ENCODE peak calls at places on chromosomes 6 and 20, in ten cellular contexts. C is testis, L is cardiac fibroblast, X is breast epithelium, D is GM10248, Z is endothelial cell, P is NB4, O is AG04450, V is GM12865, Y is IMR-90. K is an unnamed sample.

GRCh38 chr6:118356054-118356453 is 192.0 kb upstream of the PLN start:
- DNase-seq in Z (no peak), X (no peak), O (peak; percentile 15), D (no peak), P (no peak), C (no peak), L (no peak), Y (peak; percentile 41), V (no peak), K (no peak)

GRCh38 chr20:40668449-40669228 is 20.4 kb downstream of the MAFB start:
- DNase-seq in Y (no peak), O (no peak), X (no peak), C (no peak), D (no peak), P (no peak), L (no peak), V (no peak), Z (no peak), K (no peak)

GRCh38 chr20:53316221-53316937 is 277.3 kb downstream of the ZNF217 start:
- DNase-seq in V (no peak), D (no peak), O (no peak), L (no peak), Y (no peak), P (no peak), C (no peak), Z (no peak), X (no peak), K (no peak)

GRCh38 chr6:20661721-20662120 is 127.5 kb downstream of the CDKAL1 start:
- DNase-seq in O (no peak), P (no peak), V (no peak), L (peak; percentile 85), D (no peak), C (no peak), X (no peak), Y (peak; percentile 50), Z (no peak), K (no peak)

GRCh38 chr6:106512048-106512957 is 117.0 kb downstream of the RTN4IP1 start:
- DNase-seq in O (no peak), Z (peak; percentile 52), C (peak; percentile 26), X (peak; percentile 79), L (peak; percentile 51), D (peak; percentile 81), V (peak; percentile 83), P (peak; percentile 83), Y (no peak), K (peak; percentile 82)

GRCh38 chr6:71979911-71980310 is 93.6 kb downstream of the RIMS1 start:
- DNase-seq in D (no peak), Y (peak; percentile 0), O (no peak), Z (no peak), X (no peak), V (no peak), L (no peak), P (no peak), C (no peak), K (no peak)

GRCh38 chr20:59575653-59576052 is 28.7 kb upstream of the PHACTR3 start:
- DNase-seq in O (no peak), P (no peak), Z (no peak), L (no peak), D (no peak), C (no peak), Y (no peak), X (no peak), V (no peak), K (no peak)

GRCh38 chr6:33314943-33315752 is 1.3 kb upstream of the TAPBP start:
- DNase-seq in P (no peak), D (no peak), V (peak; percentile 67), L (peak; percentile 25), O (no peak), X (peak; percentile 70), Z (peak; percentile 28), C (peak; percentile 74), Y (no peak), K (peak; percentile 7)

GRCh38 chr20:43778375-43778774 is 51.6 kb upstream of the GTSF1L start:
- DNase-seq in D (no peak), X (no peak), C (no peak), Z (no peak), L (no peak), P (peak; percentile 23), O (no peak), Y (no peak), V (no peak), K (no peak)

GRCh38 chr20:43774754-43775153 is 48.0 kb upstream of the GTSF1L start:
- DNase-seq in L (no peak), Y (no peak), V (no peak), P (no peak), X (no peak), C (no peak), D (no peak), Z (no peak), O (no peak), K (no peak)

GRCh38 chr20:43771791-43772190 is 45.0 kb upstream of the GTSF1L start:
- DNase-seq in D (no peak), Y (no peak), X (no peak), Z (no peak), O (no peak), V (no peak), P (no peak), L (no peak), C (no peak), K (no peak)

GRCh38 chr20:43781215-43781614 is 54.4 kb upstream of the GTSF1L start:
- DNase-seq in Y (no peak), C (no peak), L (no peak), V (peak; percentile 25), P (no peak), X (no peak), D (no peak), Z (no peak), O (no peak), K (no peak)

DNA sequence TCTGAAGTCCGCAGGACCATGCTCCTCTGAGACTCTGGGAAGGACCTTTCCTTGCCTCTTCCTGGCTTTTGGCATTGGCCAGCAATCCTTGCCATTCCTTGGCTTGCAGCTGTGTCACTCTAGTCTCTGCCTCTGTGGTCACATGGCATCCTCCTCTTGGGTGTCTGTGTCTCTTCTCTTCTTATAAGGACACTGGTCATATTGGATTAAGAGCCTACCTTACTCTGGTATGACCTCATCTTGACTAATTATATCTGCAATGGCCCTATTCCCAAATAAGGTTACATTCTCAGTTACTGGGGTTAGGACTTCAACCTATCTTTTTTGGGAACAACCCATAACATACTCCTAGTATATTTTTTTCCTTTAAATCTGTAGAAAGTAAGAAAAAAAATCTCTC is 49.9 kb upstream of the GTSF1L start:
- DNase-seq in X (no peak), D (no peak), P (no peak), Y (peak; percentile 8), O (no peak), V (no peak), C (no peak), L (no peak), Z (no peak), K (no peak)
- TF ChIP-seq CTCF in X (no peak), D (no peak), P (no peak), Y (no peak), O (no peak), V (no peak), C (no peak), L (no peak), Z (no peak), K (no peak)

GRCh38 chr6:67935976-67936477 is 699.1 kb upstream of the ADGRB3 start:
- DNase-seq in Y (no peak), Z (no peak), V (no peak), C (no peak), P (no peak), X (no peak), O (no peak), D (no peak), L (no peak), K (no peak)

DNA sequence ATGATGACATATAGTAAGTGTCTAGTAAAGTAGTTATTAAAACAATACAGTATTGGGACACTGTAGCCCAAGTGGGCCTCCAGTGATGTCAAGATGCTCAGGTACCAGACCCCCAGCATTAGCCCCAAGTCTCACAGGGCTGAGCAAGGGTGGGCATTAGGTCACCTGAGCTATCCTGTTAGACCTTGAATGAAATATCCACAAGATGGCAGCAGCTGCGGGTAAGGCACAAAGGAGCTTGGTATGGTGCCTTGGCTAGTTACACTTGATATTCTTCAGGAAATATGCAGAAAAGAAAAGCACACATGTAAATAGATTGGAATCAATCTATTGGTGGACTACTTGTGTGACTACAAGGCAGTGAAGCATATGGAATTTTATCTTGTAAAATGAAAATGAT is 701.8 kb upstream of the ADGRB3 start:
- DNase-seq in V (peak; percentile 31), D (no peak), Y (no peak), X (no peak), P (peak; percentile 16), L (no peak), C (peak; percentile 15), Z (peak; percentile 12), O (no peak), K (no peak)
- TF ChIP-seq CTCF in V (peak; percentile 27), D (no peak), Y (no peak), X (no peak), P (peak; percentile 18), L (no peak), C (no peak), Z (no peak), O (no peak), K (peak; percentile 60)

GRCh38 chr6:75213112-75213511 is 7.3 kb upstream of the COL12A1 start:
- DNase-seq in P (no peak), O (no peak), V (no peak), C (no peak), Y (no peak), X (no peak), L (peak; percentile 69), Z (no peak), D (no peak), K (no peak)

GRCh38 chr6:75208564-75209431 is 2.9 kb upstream of the COL12A1 start:
- DNase-seq in O (peak; percentile 64), Y (peak; percentile 77), V (peak; percentile 79), C (peak; percentile 93), L (peak; percentile 89), Z (peak; percentile 90), P (peak; percentile 82), D (peak; percentile 70), X (peak; percentile 87), K (peak; percentile 72)

GRCh38 chr6:75211920-75212590 is 6.2 kb upstream of the COL12A1 start:
- DNase-seq in V (no peak), D (no peak), X (no peak), Y (no peak), C (no peak), O (no peak), Z (no peak), P (no peak), L (peak; percentile 39), K (no peak)

GRCh38 chr6:75209432-75209723 is 3.5 kb upstream of the COL12A1 start:
- DNase-seq in P (no peak), Z (no peak), L (no peak), C (no peak), D (no peak), Y (no peak), O (no peak), V (no peak), X (no peak), K (no peak)

DNA sequence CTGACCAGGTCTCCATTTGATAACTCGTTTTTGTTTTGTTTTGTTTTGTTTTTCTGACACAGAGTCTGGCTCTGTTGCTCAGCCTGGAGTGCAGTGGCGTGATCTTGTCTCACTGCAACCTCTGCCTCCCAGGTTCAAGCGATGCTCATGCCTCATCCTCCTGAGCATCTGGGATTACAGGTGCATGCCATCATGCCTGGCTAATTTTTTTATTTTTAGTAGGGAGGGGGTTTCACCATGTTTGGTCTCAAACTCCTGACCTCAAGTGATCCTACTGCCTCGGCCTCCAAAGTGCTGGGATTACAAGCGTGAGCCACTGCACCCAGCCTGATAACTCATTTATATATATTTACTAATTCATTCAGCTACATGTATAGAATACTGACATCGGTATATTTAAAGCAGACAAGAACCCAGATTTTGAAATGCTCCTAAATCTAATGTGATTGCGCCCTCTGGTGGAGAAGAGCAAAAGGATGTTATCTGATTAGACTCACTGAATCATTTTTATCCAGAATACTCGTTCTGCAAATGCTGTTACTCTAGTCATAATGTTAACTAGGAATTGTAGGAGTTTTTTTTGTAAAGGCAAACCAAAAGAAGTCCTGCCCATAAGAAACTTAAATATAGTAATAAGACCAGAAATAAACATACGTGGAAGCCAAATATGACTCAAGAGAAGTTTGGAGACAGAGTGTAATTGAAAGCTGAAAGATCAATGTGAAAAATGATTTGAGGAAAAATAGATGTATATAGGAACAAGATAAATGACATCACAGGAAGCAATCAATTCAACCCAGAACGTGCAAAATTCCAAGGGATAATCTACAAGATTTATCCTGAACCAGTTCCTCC is 5.3 kb upstream of the COL12A1 start:
- DNase-seq in P (peak; percentile 69), O (peak; percentile 52), C (peak; percentile 83), Z (peak; percentile 44), X (no peak), L (peak; percentile 83), V (peak; percentile 73), D (peak; percentile 40), Y (peak; percentile 79), K (peak; percentile 52)
- TF ChIP-seq CTCF in P (peak; percentile 73), O (peak; percentile 79), C (peak; percentile 88), Z (peak; percentile 89), X (peak; percentile 69), L (peak; percentile 56), V (peak; percentile 64), D (peak; percentile 73), Y (peak; percentile 80), K (peak; percentile 77)

GRCh38 chr6:147509900-147510299 is 1.4 kb downstream of the SAMD5 start:
- DNase-seq in V (no peak), P (no peak), C (no peak), L (no peak), Y (no peak), O (no peak), D (no peak), X (no peak), Z (no peak), K (no peak)

GRCh38 chr6:147508871-147509608 is 550 bp downstream of the SAMD5 start:
- DNase-seq in P (no peak), D (peak; percentile 17), X (no peak), Z (peak; percentile 32), C (peak; percentile 23), V (no peak), L (no peak), O (no peak), Y (no peak), K (peak; percentile 25)

GRCh38 chr6:147506704-147507114 is 1.8 kb upstream of the SAMD5 start:
- DNase-seq in P (peak; percentile 61), C (peak; percentile 84), Z (peak; percentile 85), V (peak; percentile 58), X (no peak), L (peak; percentile 52), O (no peak), D (peak; percentile 68), Y (peak; percentile 45), K (peak; percentile 80)

GRCh38 chr6:147507162-147508072 is 1.1 kb upstream of the SAMD5 start:
- DNase-seq in V (no peak), P (no peak), Y (no peak), D (peak; percentile 21), Z (peak; percentile 25), O (no peak), X (no peak), C (peak; percentile 62), L (peak; percentile 3), K (peak; percentile 36)

GRCh38 chr6:147508073-147508870 is at the start of gene SAMD5:
- DNase-seq in O (peak; percentile 16), L (peak; percentile 68), Y (peak; percentile 68), D (peak; percentile 46), Z (peak; percentile 73), X (no peak), V (peak; percentile 25), P (no peak), C (peak; percentile 78), K (peak; percentile 68)
- TF ChIP-seq CTCF in O (no peak), L (no peak), Y (no peak), D (no peak), Z (no peak), X (no peak), V (no peak), P (no peak), C (no peak), K (no peak)

K was measured in GM13977.